ENCODE peak calls at places on chromosome 3, in seven cellular contexts. S, U, Z, T, N, H and Y are unnamed samples.

GRCh38 chr3:66396888-66397287 is 103.9 kb downstream of the LRIG1 start:
- DNase-seq in S (no peak), U (no peak), Z (peak), T (no peak), N (no peak), H (no peak), Y (no peak)

GRCh38 chr3:190384241-190384863 is 3.6 kb upstream of the CLDN16 start:
- DNase-seq in S (peak), U (peak), Z (peak), T (no peak), N (peak), H (no peak), Y (no peak)

GRCh38 chr3:14890470-14890869 is 56.9 kb upstream of the NR2C2 start:
- DNase-seq in S (no peak), U (no peak), Z (no peak), T (no peak), N (no peak), H (no peak), Y (no peak)

GRCh38 chr3:7760718-7761117 is 740.9 kb upstream of the LMCD1 start:
- DNase-seq in S (no peak), U (no peak), Z (no peak), T (no peak), N (no peak), H (no peak), Y (no peak)

GRCh38 chr3:170499562-170500156 is 81.0 kb downstream of the CLDN11 start:
- DNase-seq in S (peak), U (peak), Z (peak), T (no peak), N (peak), H (no peak), Y (no peak)

GRCh38 chr3:14563946-14564539 is 23.9 kb upstream of the GRIP2 start:
- DNase-seq in S (no peak), U (no peak), Z (no peak), T (no peak), N (no peak), H (no peak), Y (no peak)

GRCh38 chr3:45927881-45928280 is 15.4 kb upstream of the CXCR6 start:
- DNase-seq in S (no peak), U (no peak), Z (no peak), T (no peak), N (no peak), H (no peak), Y (no peak)

GRCh38 chr3:28008235-28008634 is 233.2 kb upstream of the CMC1 start:
- DNase-seq in S (no peak), U (no peak), Z (no peak), T (no peak), N (no peak), H (no peak), Y (no peak)

GRCh38 chr3:192570757-192571156 is 156.6 kb downstream of the FGF12 start:
- DNase-seq in S (no peak), U (no peak), Z (no peak), T (no peak), N (no peak), H (no peak), Y (no peak)

GRCh38 chr3:9402410-9403228 is 5.2 kb downstream of the SETD5 start:
- DNase-seq in S (peak), U (no peak), Z (peak), T (no peak), N (peak), H (no peak), Y (no peak)

GRCh38 chr3:154095832-154096421 is 25.3 kb upstream of the ARHGEF26 start:
- DNase-seq in S (no peak), U (no peak), Z (no peak), T (no peak), N (no peak), H (no peak), Y (no peak)

GRCh38 chr3:8822141-8822540 is 52.7 kb upstream of the OXTR start:
- DNase-seq in S (no peak), U (no peak), Z (no peak), T (no peak), N (no peak), H (no peak), Y (no peak)

GRCh38 chr3:94360982-94361381 is 298.1 kb downstream of the NSUN3 start:
- DNase-seq in S (peak), U (no peak), Z (peak), T (peak), N (peak), H (peak), Y (no peak)

GRCh38 chr3:65703026-65703425 is 335.7 kb downstream of the MAGI1 start:
- DNase-seq in S (no peak), U (no peak), Z (no peak), T (no peak), N (no peak), H (no peak), Y (no peak)

GRCh38 chr3:46386206-46386605 is 15.5 kb downstream of the CCR5 start:
- DNase-seq in S (no peak), U (no peak), Z (no peak), T (no peak), N (no peak), H (no peak), Y (no peak)

GRCh38 chr3:160956785-160957184 is 148.4 kb downstream of the B3GALNT1 start:
- DNase-seq in S (no peak), U (peak), Z (no peak), T (no peak), N (no peak), H (no peak), Y (no peak)

GRCh38 chr3:30302027-30302426 is 304.4 kb upstream of the TGFBR2 start:
- DNase-seq in S (no peak), U (no peak), Z (no peak), T (no peak), N (no peak), H (no peak), Y (no peak)

GRCh38 chr3:173395073-173395411 is 2.5 kb upstream of the NLGN1 start:
- DNase-seq in S (no peak), U (no peak), Z (peak), T (peak), N (no peak), H (no peak), Y (no peak)

GRCh38 chr3:175457301-175457700 is 598.2 kb downstream of the NAALADL2 start:
- DNase-seq in S (no peak), U (no peak), Z (no peak), T (no peak), N (no peak), H (no peak), Y (no peak)

GRCh38 chr3:153162513-153163348 is 705 bp downstream of the RAP2B start:
- DNase-seq in S (peak), U (peak), Z (peak), T (peak), N (peak), H (no peak), Y (no peak)

GRCh38 chr3:105960381-105960780 is 91.6 kb upstream of the CBLB start:
- DNase-seq in S (no peak), U (no peak), Z (no peak), T (no peak), N (no peak), H (no peak), Y (no peak)

GRCh38 chr3:112002458-112002971 is 3.8 kb downstream of the TAGLN3 start:
- DNase-seq in S (no peak), U (no peak), Z (no peak), T (no peak), N (no peak), H (no peak), Y (no peak)

GRCh38 chr3:170330366-170330765 is 27.1 kb upstream of the SKIL start:
- DNase-seq in S (peak), U (no peak), Z (peak), T (no peak), N (peak), H (no peak), Y (no peak)

GRCh38 chr3:52322466-52322865 is 6.3 kb downstream of the DNAH1 start:
- DNase-seq in S (no peak), U (no peak), Z (no peak), T (no peak), N (no peak), H (no peak), Y (no peak)

GRCh38 chr3:172877011-172877410 is 126.5 kb downstream of the ECT2 start:
- DNase-seq in S (no peak), U (no peak), Z (no peak), T (no peak), N (no peak), H (no peak), Y (no peak)

GRCh38 chr3:188341501-188341900 is 187.5 kb downstream of the LPP start:
- DNase-seq in S (no peak), U (no peak), Z (no peak), T (no peak), N (no peak), H (no peak), Y (no peak)

GRCh38 chr3:31051226-31051625 is 156.8 kb upstream of the GADL1 start:
- DNase-seq in S (no peak), U (no peak), Z (no peak), T (no peak), N (no peak), H (no peak), Y (no peak)

GRCh38 chr3:88936837-88937236 is 170.6 kb upstream of the EPHA3 start:
- DNase-seq in S (no peak), U (no peak), Z (no peak), T (no peak), N (no peak), H (no peak), Y (no peak)

GRCh38 chr3:49255112-49255511 is 21.9 kb downstream of the C3orf62 start:
- DNase-seq in S (no peak), U (no peak), Z (no peak), T (no peak), N (no peak), H (no peak), Y (no peak)

GRCh38 chr3:48402907-48403306 is 27.0 kb downstream of the PLXNB1 start:
- DNase-seq in S (no peak), U (no peak), Z (no peak), T (no peak), N (no peak), H (no peak), Y (peak)

GRCh38 chr3:170480111-170480510 is 61.4 kb downstream of the CLDN11 start:
- DNase-seq in S (no peak), U (no peak), Z (no peak), T (no peak), N (no peak), H (no peak), Y (no peak)

GRCh38 chr3:42605550-42606173 is 5.2 kb downstream of the NKTR start:
- DNase-seq in S (no peak), U (no peak), Z (peak), T (no peak), N (no peak), H (no peak), Y (no peak)

GRCh38 chr3:171376125-171376947 is 83.9 kb downstream of the TNIK start:
- DNase-seq in S (no peak), U (no peak), Z (no peak), T (no peak), N (no peak), H (no peak), Y (no peak)

GRCh38 chr3:18189651-18190050 is 235.5 kb downstream of the SATB1 start:
- DNase-seq in S (no peak), U (no peak), Z (no peak), T (no peak), N (no peak), H (no peak), Y (no peak)

GRCh38 chr3:82002993-82003642 is 241.7 kb upstream of the GBE1 start:
- DNase-seq in S (no peak), U (no peak), Z (no peak), T (no peak), N (no peak), H (no peak), Y (no peak)

GRCh38 chr3:174862101-174862500 is 3.0 kb downstream of the NAALADL2 start:
- DNase-seq in S (peak), U (no peak), Z (no peak), T (no peak), N (peak), H (no peak), Y (no peak)

GRCh38 chr3:184029456-184029950 is 2.0 kb upstream of the HTR3D start:
- DNase-seq in S (no peak), U (no peak), Z (no peak), T (no peak), N (no peak), H (no peak), Y (no peak)

GRCh38 chr3:57518276-57518914 is 25.7 kb downstream of the DNAH12 start:
- DNase-seq in S (no peak), U (no peak), Z (no peak), T (no peak), N (no peak), H (no peak), Y (no peak)

GRCh38 chr3:69433938-69434263 is 48.0 kb upstream of the FRMD4B start:
- DNase-seq in S (no peak), U (no peak), Z (no peak), T (no peak), N (no peak), H (no peak), Y (no peak)

GRCh38 chr3:18134386-18135082 is 290.6 kb downstream of the SATB1 start:
- DNase-seq in S (no peak), U (no peak), Z (no peak), T (no peak), N (no peak), H (no peak), Y (no peak)

GRCh38 chr3:129160891-129161859 is at the start of gene ISY1:
- DNase-seq in S (peak), U (peak), Z (peak), T (peak), N (peak), H (peak), Y (peak)

GRCh38 chr3:129164500-129164899 is 3.6 kb upstream of the ISY1 start:
- DNase-seq in S (no peak), U (no peak), Z (no peak), T (no peak), N (no peak), H (no peak), Y (no peak)

GRCh38 chr3:129166579-129167332 is 5.9 kb upstream of the ISY1 start:
- DNase-seq in S (no peak), U (no peak), Z (no peak), T (no peak), N (no peak), H (no peak), Y (no peak)

GRCh38 chr3:129161860-129162271 is 1.0 kb upstream of the ISY1 start:
- DNase-seq in S (peak), U (peak), Z (peak), T (no peak), N (no peak), H (no peak), Y (no peak)

GRCh38 chr3:129162729-129163579 is 2.1 kb upstream of the ISY1 start:
- DNase-seq in S (no peak), U (no peak), Z (no peak), T (no peak), N (no peak), H (no peak), Y (no peak)
- TF ChIP-seq CTCF in S (no peak), U (peak), Z (no peak), T (no peak), N (no peak), H (no peak), Y (peak)

DNA sequence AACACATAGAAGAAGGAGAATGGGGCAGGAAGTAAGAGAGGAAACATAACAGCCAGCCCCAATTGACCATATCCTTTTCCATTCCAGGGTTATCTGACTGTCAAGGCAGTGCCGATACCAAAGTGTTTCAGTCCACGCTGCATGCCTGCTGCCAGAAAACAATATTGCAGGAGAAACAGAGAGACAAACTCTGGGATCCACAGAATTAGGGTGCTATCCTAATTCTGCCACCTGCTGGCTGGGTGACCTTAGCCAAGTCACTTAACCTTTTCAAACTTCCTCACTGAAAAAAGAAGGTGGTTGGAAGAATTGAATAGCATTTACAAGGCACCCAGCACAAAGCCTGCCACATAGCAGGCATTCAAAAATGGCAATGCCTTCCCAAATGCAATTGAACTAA is 32.0 kb downstream of the GLB1 start:
- DNase-seq in S (no peak), U (no peak), Z (no peak), T (no peak), N (no peak), H (no peak), Y (no peak)
- TF ChIP-seq CTCF in S (no peak), U (peak), Z (no peak), T (peak), N (no peak), H (no peak), Y (no peak)

GRCh38 chr3:74067296-74067695 is 442.6 kb upstream of the PDZRN3 start:
- DNase-seq in S (no peak), U (no peak), Z (no peak), T (no peak), N (no peak), H (no peak), Y (no peak)
- TF ChIP-seq CTCF in S (no peak), U (no peak), Z (no peak), T (peak), N (no peak), H (no peak), Y (peak)

GRCh38 chr3:127156651-127157050 is 36.3 kb upstream of the PRR23E start:
- DNase-seq in S (no peak), U (no peak), Z (no peak), T (no peak), N (no peak), H (no peak), Y (no peak)
- TF ChIP-seq CTCF in S (no peak), U (no peak), Z (no peak), T (no peak), N (no peak), H (no peak), Y (no peak)

GRCh38 chr3:133491481-133492059 is 81.9 kb upstream of the CDV3 start:
- DNase-seq in S (no peak), U (peak), Z (no peak), T (no peak), N (no peak), H (no peak), Y (no peak)

GRCh38 chr3:133490468-133491351 is 82.8 kb upstream of the CDV3 start:
- DNase-seq in S (no peak), U (peak), Z (no peak), T (no peak), N (peak), H (no peak), Y (no peak)

GRCh38 chr3:133489466-133490085 is 83.9 kb upstream of the CDV3 start:
- DNase-seq in S (no peak), U (no peak), Z (no peak), T (no peak), N (no peak), H (no peak), Y (no peak)

GRCh38 chr3:133492159-133492860 is 81.2 kb upstream of the CDV3 start:
- DNase-seq in S (no peak), U (no peak), Z (no peak), T (no peak), N (no peak), H (no peak), Y (no peak)

GRCh38 chr3:133494469-133494868 is 79.0 kb upstream of the CDV3 start:
- DNase-seq in S (no peak), U (no peak), Z (no peak), T (no peak), N (no peak), H (no peak), Y (no peak)
- TF ChIP-seq CTCF in S (no peak), U (no peak), Z (no peak), T (peak), N (no peak), H (no peak), Y (peak)

DNA sequence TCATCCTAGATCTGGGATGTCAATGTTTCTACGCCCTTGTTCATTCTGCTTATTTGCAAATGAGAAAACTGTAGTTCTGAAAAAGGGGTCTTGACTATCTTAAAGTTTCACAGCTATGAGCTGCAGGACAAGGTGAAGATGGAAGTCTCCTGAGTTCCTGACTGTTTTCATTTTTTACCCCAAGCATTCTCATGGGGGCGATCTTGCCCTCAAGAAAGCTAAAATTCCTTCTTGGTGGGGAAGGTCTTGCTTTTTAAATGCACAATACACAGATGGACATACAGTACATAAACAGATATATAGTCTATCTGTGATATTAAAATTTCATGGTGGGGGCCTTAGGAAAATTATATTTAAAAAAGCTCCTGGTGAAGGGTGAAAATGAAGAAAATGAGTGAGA is 32.4 kb downstream of the MASP1 start:
- DNase-seq in S (no peak), U (no peak), Z (no peak), T (no peak), N (no peak), H (no peak), Y (no peak)
- TF ChIP-seq CTCF in S (no peak), U (no peak), Z (no peak), T (no peak), N (no peak), H (no peak), Y (no peak)

DNA sequence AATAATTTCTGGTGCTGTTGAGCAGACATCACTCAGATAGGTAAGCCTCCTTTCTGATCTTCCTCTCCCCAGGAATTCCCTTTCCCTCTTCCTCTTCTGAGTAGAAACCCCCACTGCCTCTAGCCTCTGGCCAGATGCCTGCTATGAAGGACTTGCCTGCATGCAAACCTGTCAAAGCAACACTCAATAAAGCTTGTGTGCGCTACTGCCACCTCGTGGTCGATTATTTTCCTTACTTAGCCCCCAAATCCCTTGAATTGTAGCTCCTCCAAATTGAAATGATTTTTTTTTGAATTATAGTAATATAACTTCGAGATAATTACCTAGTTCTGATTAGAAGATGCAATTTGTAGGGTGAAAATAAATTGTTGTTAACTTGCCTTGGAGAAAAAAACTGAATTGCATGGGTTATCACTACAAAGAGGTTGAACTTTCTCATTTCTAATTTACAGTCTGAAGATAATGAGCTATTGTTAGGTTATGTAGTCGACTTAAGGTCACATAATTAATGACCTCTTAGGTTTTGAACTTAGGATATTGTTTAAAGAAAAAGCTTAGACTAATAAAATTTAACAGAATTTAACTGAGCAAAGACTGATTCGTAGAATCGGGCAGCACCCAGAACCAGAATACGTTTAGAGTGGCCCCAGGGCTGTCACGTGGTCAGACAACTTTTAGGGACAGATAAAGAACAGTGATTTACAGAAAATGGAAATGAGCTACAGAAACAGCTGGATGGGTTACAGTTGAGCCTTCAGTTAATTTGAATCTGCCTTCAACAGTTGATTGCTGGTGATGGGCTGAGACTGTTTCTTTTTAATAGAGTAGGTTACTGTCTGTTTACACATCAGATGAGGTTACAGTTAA is 269.3 kb downstream of the ARPP21 start:
- DNase-seq in S (peak), U (peak), Z (peak), T (peak), N (peak), H (no peak), Y (peak)
- TF ChIP-seq CTCF in S (peak), U (peak), Z (peak), T (peak), N (peak), H (peak), Y (peak)